ENCODE peak calls at places on chromosomes 16 and 17, in nine cellular contexts. One of them, this sample, is unnamed.

GRCh38 chr17:80761421-80761871 is 216.8 kb downstream of the RPTOR start:
- DNase-seq in body of pancreas: no peak
- DNase-seq in heart left ventricle: no peak
- DNase-seq in IMR-90: peak
- DNase-seq in esophagus squamous epithelium: no peak
- DNase-seq in stomach: no peak
- DNase-seq in suprapubic skin: no peak
- DNase-seq in uterus: no peak
- DNase-seq in sigmoid colon: peak
- DNase-seq in this sample: no peak

GRCh38 chr17:38733315-38734234 is 3.4 kb downstream of the CISD3 start:
- DNase-seq in heart left ventricle: no peak
- DNase-seq in body of pancreas: peak
- DNase-seq in IMR-90: no peak
- DNase-seq in stomach: no peak
- DNase-seq in uterus: no peak
- DNase-seq in suprapubic skin: no peak
- DNase-seq in esophagus squamous epithelium: no peak
- DNase-seq in sigmoid colon: no peak
- DNase-seq in this sample: no peak

GRCh38 chr16:82586130-82586529 is 40.6 kb upstream of the CDH13 start:
- DNase-seq in stomach: no peak
- DNase-seq in esophagus squamous epithelium: no peak
- DNase-seq in IMR-90: no peak
- DNase-seq in body of pancreas: no peak
- DNase-seq in sigmoid colon: no peak
- DNase-seq in suprapubic skin: no peak
- DNase-seq in heart left ventricle: no peak
- DNase-seq in uterus: no peak
- DNase-seq in this sample: no peak

GRCh38 chr17:31803494-31804213 is 55.4 kb downstream of the COPRS start:
- DNase-seq in sigmoid colon: no peak
- DNase-seq in IMR-90: peak
- DNase-seq in esophagus squamous epithelium: no peak
- DNase-seq in heart left ventricle: no peak
- DNase-seq in body of pancreas: peak
- DNase-seq in uterus: no peak
- DNase-seq in suprapubic skin: no peak
- DNase-seq in stomach: no peak
- DNase-seq in this sample: no peak

GRCh38 chr17:45228121-45228941 is 6.6 kb downstream of the FMNL1 start:
- DNase-seq in suprapubic skin: no peak
- DNase-seq in esophagus squamous epithelium: no peak
- DNase-seq in stomach: no peak
- DNase-seq in heart left ventricle: no peak
- DNase-seq in IMR-90: no peak
- DNase-seq in body of pancreas: peak
- DNase-seq in sigmoid colon: no peak
- DNase-seq in uterus: no peak
- DNase-seq in this sample: no peak

GRCh38 chr17:9242497-9242881 is 221.2 kb downstream of the NTN1 start:
- DNase-seq in sigmoid colon: peak
- DNase-seq in stomach: no peak
- DNase-seq in suprapubic skin: no peak
- DNase-seq in esophagus squamous epithelium: no peak
- DNase-seq in heart left ventricle: no peak
- DNase-seq in IMR-90: no peak
- DNase-seq in body of pancreas: no peak
- DNase-seq in uterus: no peak
- DNase-seq in this sample: no peak

GRCh38 chr17:36972186-36972686 is 23.5 kb downstream of the AATF start:
- DNase-seq in stomach: no peak
- DNase-seq in uterus: no peak
- DNase-seq in sigmoid colon: no peak
- DNase-seq in suprapubic skin: no peak
- DNase-seq in esophagus squamous epithelium: no peak
- DNase-seq in heart left ventricle: no peak
- DNase-seq in body of pancreas: no peak
- DNase-seq in IMR-90: no peak
- DNase-seq in this sample: no peak

GRCh38 chr16:47395733-47396503 is 64.9 kb downstream of the ITFG1 start:
- DNase-seq in uterus: no peak
- DNase-seq in esophagus squamous epithelium: no peak
- DNase-seq in heart left ventricle: no peak
- DNase-seq in sigmoid colon: no peak
- DNase-seq in IMR-90: no peak
- DNase-seq in stomach: no peak
- DNase-seq in body of pancreas: no peak
- DNase-seq in suprapubic skin: no peak
- DNase-seq in this sample: no peak

GRCh38 chr17:9095390-9095789 is 74.1 kb downstream of the NTN1 start:
- DNase-seq in IMR-90: no peak
- DNase-seq in body of pancreas: no peak
- DNase-seq in esophagus squamous epithelium: no peak
- DNase-seq in heart left ventricle: no peak
- DNase-seq in suprapubic skin: no peak
- DNase-seq in uterus: no peak
- DNase-seq in stomach: no peak
- DNase-seq in sigmoid colon: no peak
- DNase-seq in this sample: no peak

GRCh38 chr17:20241855-20242254 is 225.5 kb downstream of the LGALS9B start:
- DNase-seq in suprapubic skin: no peak
- DNase-seq in stomach: no peak
- DNase-seq in esophagus squamous epithelium: no peak
- DNase-seq in sigmoid colon: no peak
- DNase-seq in uterus: no peak
- DNase-seq in heart left ventricle: no peak
- DNase-seq in IMR-90: no peak
- DNase-seq in body of pancreas: no peak
- DNase-seq in this sample: no peak

GRCh38 chr17:65013613-65014391 is 42.7 kb downstream of the GNA13 start:
- DNase-seq in body of pancreas: peak
- DNase-seq in esophagus squamous epithelium: no peak
- DNase-seq in suprapubic skin: no peak
- DNase-seq in sigmoid colon: no peak
- DNase-seq in uterus: no peak
- DNase-seq in IMR-90: peak
- DNase-seq in stomach: no peak
- DNase-seq in heart left ventricle: no peak
- DNase-seq in this sample: no peak

GRCh38 chr17:55219484-55219883 is 45.3 kb upstream of the HLF start:
- DNase-seq in sigmoid colon: no peak
- DNase-seq in esophagus squamous epithelium: no peak
- DNase-seq in IMR-90: no peak
- DNase-seq in body of pancreas: no peak
- DNase-seq in stomach: no peak
- DNase-seq in uterus: no peak
- DNase-seq in heart left ventricle: no peak
- DNase-seq in suprapubic skin: no peak
- DNase-seq in this sample: no peak

GRCh38 chr16:22898874-22899348 is 84.9 kb downstream of the HS3ST2 start:
- DNase-seq in heart left ventricle: peak
- DNase-seq in esophagus squamous epithelium: no peak
- DNase-seq in body of pancreas: peak
- DNase-seq in IMR-90: peak
- DNase-seq in suprapubic skin: peak
- DNase-seq in sigmoid colon: peak
- DNase-seq in stomach: peak
- DNase-seq in uterus: peak
- DNase-seq in this sample: peak

GRCh38 chr17:38453951-38454421 is 25.7 kb downstream of the ARHGAP23 start:
- DNase-seq in uterus: peak
- DNase-seq in stomach: no peak
- DNase-seq in suprapubic skin: no peak
- DNase-seq in body of pancreas: no peak
- DNase-seq in heart left ventricle: no peak
- DNase-seq in esophagus squamous epithelium: no peak
- DNase-seq in sigmoid colon: no peak
- DNase-seq in IMR-90: peak
- DNase-seq in this sample: no peak

GRCh38 chr16:17273142-17273561 is 197.6 kb downstream of the XYLT1 start:
- DNase-seq in heart left ventricle: no peak
- DNase-seq in stomach: no peak
- DNase-seq in uterus: no peak
- DNase-seq in body of pancreas: peak
- DNase-seq in sigmoid colon: no peak
- DNase-seq in suprapubic skin: no peak
- DNase-seq in esophagus squamous epithelium: no peak
- DNase-seq in IMR-90: peak
- DNase-seq in this sample: no peak

DNA sequence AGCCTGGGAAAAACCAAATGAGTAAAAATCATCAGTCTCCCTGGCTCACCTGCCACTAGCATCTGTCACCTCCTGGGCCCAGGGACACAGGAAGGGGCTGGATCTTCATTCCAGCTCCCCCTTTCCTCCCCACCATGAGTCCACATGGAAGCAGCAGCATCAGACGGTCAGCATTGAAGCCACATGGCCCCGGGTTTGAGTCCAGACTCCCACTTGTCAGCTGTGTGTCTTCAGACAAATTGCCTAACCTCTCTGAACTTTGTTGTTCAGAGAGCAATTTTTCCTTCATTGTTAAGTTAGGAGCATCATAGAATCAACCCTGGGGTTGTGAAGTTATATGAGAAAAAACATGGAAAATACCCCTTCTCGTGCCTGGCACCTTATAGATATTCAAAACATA is 10.7 kb downstream of the CACNG4 start:
- DNase-seq in suprapubic skin: no peak
- DNase-seq in body of pancreas: no peak
- DNase-seq in heart left ventricle: no peak
- DNase-seq in esophagus squamous epithelium: no peak
- DNase-seq in stomach: no peak
- DNase-seq in IMR-90: no peak
- DNase-seq in sigmoid colon: no peak
- DNase-seq in uterus: no peak
- DNase-seq in this sample: no peak
- TF ChIP-seq CTCF in suprapubic skin: no peak
- TF ChIP-seq CTCF in body of pancreas: no peak
- TF ChIP-seq CTCF in heart left ventricle: no peak
- TF ChIP-seq CTCF in esophagus squamous epithelium: no peak
- TF ChIP-seq CTCF in stomach: no peak
- TF ChIP-seq CTCF in IMR-90: no peak
- TF ChIP-seq CTCF in sigmoid colon: no peak
- TF ChIP-seq CTCF in uterus: no peak
- TF ChIP-seq CTCF in this sample: no peak

GRCh38 chr17:30337393-30337999 is 3.6 kb upstream of the TMIGD1 start:
- DNase-seq in esophagus squamous epithelium: no peak
- DNase-seq in sigmoid colon: no peak
- DNase-seq in body of pancreas: no peak
- DNase-seq in heart left ventricle: no peak
- DNase-seq in stomach: no peak
- DNase-seq in uterus: no peak
- DNase-seq in IMR-90: no peak
- DNase-seq in suprapubic skin: no peak
- DNase-seq in this sample: no peak
- TF ChIP-seq POLR2A in esophagus squamous epithelium: no peak
- TF ChIP-seq POLR2A in sigmoid colon: no peak
- TF ChIP-seq POLR2A in body of pancreas: no peak
- TF ChIP-seq POLR2A in heart left ventricle: no peak
- TF ChIP-seq POLR2A in stomach: no peak
- TF ChIP-seq POLR2A in uterus: no peak
- TF ChIP-seq POLR2A in IMR-90: no peak
- TF ChIP-seq POLR2A in suprapubic skin: no peak
- TF ChIP-seq POLR2A in this sample: no peak

GRCh38 chr16:30473231-30474061 is 904 bp downstream of the ITGAL start:
- DNase-seq in sigmoid colon: no peak
- DNase-seq in stomach: no peak
- DNase-seq in uterus: no peak
- DNase-seq in suprapubic skin: no peak
- DNase-seq in esophagus squamous epithelium: no peak
- DNase-seq in heart left ventricle: no peak
- DNase-seq in body of pancreas: peak
- DNase-seq in IMR-90: no peak
- DNase-seq in this sample: no peak
- H3K4me3 ChIP-seq in sigmoid colon: no peak
- H3K4me3 ChIP-seq in stomach: peak
- H3K4me3 ChIP-seq in uterus: no peak
- H3K4me3 ChIP-seq in suprapubic skin: peak
- H3K4me3 ChIP-seq in esophagus squamous epithelium: peak
- H3K4me3 ChIP-seq in heart left ventricle: peak
- H3K4me3 ChIP-seq in body of pancreas: no peak
- H3K4me3 ChIP-seq in IMR-90: no peak
- H3K4me3 ChIP-seq in this sample: no peak

DNA sequence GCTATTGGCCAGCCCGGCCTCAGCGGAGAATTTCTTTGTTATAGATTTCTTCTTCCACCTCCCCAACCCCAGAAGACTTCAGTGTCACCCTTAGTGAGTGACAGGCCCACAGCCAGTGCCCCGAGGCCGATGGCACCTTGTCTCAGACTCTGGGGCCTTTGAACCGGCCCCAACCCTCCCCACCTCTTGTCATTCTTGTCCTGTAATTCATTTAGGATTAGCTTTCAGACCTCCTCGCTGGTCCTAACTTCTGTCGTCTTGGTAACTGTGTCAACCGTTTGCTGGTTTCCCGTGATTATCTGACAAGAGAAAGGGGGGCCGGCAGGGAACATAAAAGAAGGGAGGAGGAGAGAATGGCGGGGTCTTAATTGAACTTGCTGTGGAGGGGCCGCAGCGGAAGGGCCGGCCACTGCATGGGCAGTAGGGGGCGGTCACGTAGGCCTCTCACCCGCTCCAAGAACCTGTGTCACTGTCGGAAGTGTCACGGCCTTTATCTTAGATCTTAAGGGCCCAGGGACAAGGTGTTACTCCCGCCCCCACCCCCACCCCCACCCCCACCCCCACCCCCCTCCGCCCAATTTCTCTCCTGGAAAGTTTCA is 46.5 kb upstream of the GSE1 start:
- DNase-seq in sigmoid colon: no peak
- DNase-seq in heart left ventricle: no peak
- DNase-seq in esophagus squamous epithelium: no peak
- DNase-seq in body of pancreas: no peak
- DNase-seq in uterus: no peak
- DNase-seq in IMR-90: no peak
- DNase-seq in stomach: no peak
- DNase-seq in suprapubic skin: no peak
- DNase-seq in this sample: no peak
- TF ChIP-seq CTCF in sigmoid colon: no peak
- TF ChIP-seq CTCF in heart left ventricle: no peak
- TF ChIP-seq CTCF in esophagus squamous epithelium: no peak
- TF ChIP-seq CTCF in body of pancreas: no peak
- TF ChIP-seq CTCF in uterus: no peak
- TF ChIP-seq CTCF in IMR-90: no peak
- TF ChIP-seq CTCF in stomach: no peak
- TF ChIP-seq CTCF in suprapubic skin: no peak
- TF ChIP-seq CTCF in this sample: no peak

GRCh38 chr17:44095647-44096496 is 25.3 kb downstream of the G6PC3 start:
- DNase-seq in stomach: no peak
- DNase-seq in uterus: peak
- DNase-seq in IMR-90: peak
- DNase-seq in suprapubic skin: no peak
- DNase-seq in heart left ventricle: peak
- DNase-seq in esophagus squamous epithelium: no peak
- DNase-seq in body of pancreas: peak
- DNase-seq in sigmoid colon: peak
- DNase-seq in this sample: no peak
- TF ChIP-seq POLR2A in stomach: no peak
- TF ChIP-seq POLR2A in uterus: no peak
- TF ChIP-seq POLR2A in IMR-90: peak
- TF ChIP-seq POLR2A in suprapubic skin: no peak
- TF ChIP-seq POLR2A in heart left ventricle: no peak
- TF ChIP-seq POLR2A in esophagus squamous epithelium: no peak
- TF ChIP-seq POLR2A in body of pancreas: peak
- TF ChIP-seq POLR2A in sigmoid colon: no peak
- TF ChIP-seq POLR2A in this sample: no peak

GRCh38 chr16:58494981-58495860 is 4.7 kb upstream of the NDRG4 start:
- DNase-seq in suprapubic skin: no peak
- DNase-seq in IMR-90: peak
- DNase-seq in body of pancreas: peak
- DNase-seq in stomach: peak
- DNase-seq in heart left ventricle: no peak
- DNase-seq in esophagus squamous epithelium: no peak
- DNase-seq in uterus: peak
- DNase-seq in sigmoid colon: peak
- DNase-seq in this sample: no peak
- H3K4me3 ChIP-seq in suprapubic skin: no peak
- H3K4me3 ChIP-seq in IMR-90: no peak
- H3K4me3 ChIP-seq in body of pancreas: no peak
- H3K4me3 ChIP-seq in stomach: no peak
- H3K4me3 ChIP-seq in heart left ventricle: peak
- H3K4me3 ChIP-seq in esophagus squamous epithelium: no peak
- H3K4me3 ChIP-seq in uterus: no peak
- H3K4me3 ChIP-seq in sigmoid colon: no peak
- H3K4me3 ChIP-seq in this sample: no peak

This sample was measured in lower leg skin.